ENCODE peak calls at places on chromosomes 2 and 18, in five cellular contexts. H is SW 1271, N is endothelial cell, U is substantia nigra, E is Right ventricle myocardium inferior. J is an unnamed sample.

GRCh38 chr2:173414823-173415322 is 60.2 kb downstream of the CDCA7 start:
- DNase-seq in H (no peak), N (no peak), U (no peak), E (no peak), J (peak)

GRCh38 chr2:222398446-222398885 is 25.9 kb upstream of the SGPP2 start:
- DNase-seq in H (no peak), N (no peak), U (no peak), E (no peak), J (no peak)

GRCh38 chr2:101737478-101738240 is 40.2 kb downstream of the MAP4K4 start:
- DNase-seq in H (no peak), N (no peak), U (no peak), E (no peak), J (no peak)

GRCh38 chr2:1886405-1886992 is 142.2 kb upstream of the PXDN start:
- DNase-seq in H (no peak), N (peak), U (no peak), E (peak), J (peak)

GRCh38 chr2:142199073-142199472 is 68.3 kb upstream of the LRP1B start:
- DNase-seq in H (no peak), N (no peak), U (no peak), E (no peak), J (no peak)

GRCh38 chr18:9775172-9775571 is 67.1 kb downstream of the RAB31 start:
- DNase-seq in H (no peak), N (no peak), U (no peak), E (no peak), J (no peak)

GRCh38 chr2:213015387-213016165 is 135.8 kb downstream of the IKZF2 start:
- DNase-seq in H (no peak), N (no peak), U (no peak), E (no peak), J (no peak)

GRCh38 chr2:128420776-128421175 is 102.1 kb upstream of the HS6ST1 start:
- DNase-seq in H (no peak), N (no peak), U (no peak), E (peak), J (no peak)

GRCh38 chr2:120985997-120986651 is 250.5 kb downstream of the GLI2 start:
- DNase-seq in H (no peak), N (no peak), U (no peak), E (peak), J (no peak)

GRCh38 chr18:54830260-54830659 is 2.0 kb downstream of the RAB27B start:
- DNase-seq in H (no peak), N (no peak), U (no peak), E (no peak), J (no peak)

GRCh38 chr2:185222311-185222710 is 516.3 kb upstream of the FSIP2 start:
- DNase-seq in H (no peak), N (no peak), U (no peak), E (no peak), J (no peak)

GRCh38 chr2:72694715-72695496 is 130.9 kb downstream of the EXOC6B start:
- DNase-seq in H (no peak), N (no peak), U (no peak), E (peak), J (peak)

GRCh38 chr18:34352385-34353163 is 127.9 kb upstream of the NOL4 start:
- DNase-seq in H (no peak), N (no peak), U (no peak), E (no peak), J (no peak)

GRCh38 chr2:67259581-67260347 is 137.4 kb upstream of the ETAA1 start:
- DNase-seq in H (no peak), N (no peak), U (no peak), E (no peak), J (peak)

GRCh38 chr18:46156124-46156745 is 52.0 kb downstream of the HAUS1 start:
- DNase-seq in H (no peak), N (no peak), U (no peak), E (no peak), J (no peak)

GRCh38 chr2:233369462-233369861 is 15.2 kb downstream of the DGKD start:
- DNase-seq in H (no peak), N (no peak), U (no peak), E (no peak), J (no peak)

GRCh38 chr2:162677476-162677875 is 161.1 kb downstream of the KCNH7 start:
- DNase-seq in H (no peak), N (no peak), U (no peak), E (no peak), J (peak)

GRCh38 chr18:52236134-52236533 is 103.9 kb upstream of the DCC start:
- DNase-seq in H (no peak), N (no peak), U (no peak), E (no peak), J (peak)

GRCh38 chr2:96952976-96953610 is 33.3 kb downstream of the FAM178B start:
- DNase-seq in H (no peak), N (no peak), U (no peak), E (peak), J (no peak)

GRCh38 chr2:98020516-98020915 is 24.8 kb upstream of the TMEM131 start:
- DNase-seq in H (no peak), N (no peak), U (no peak), E (no peak), J (no peak)

GRCh38 chr2:236769981-236770671 is 200.5 kb downstream of the ACKR3 start:
- DNase-seq in H (no peak), N (no peak), U (no peak), E (no peak), J (peak)

GRCh38 chr2:163345795-163346573 is 389.8 kb downstream of the FIGN start:
- DNase-seq in H (peak), N (peak), U (no peak), E (no peak), J (peak)

GRCh38 chr2:110737783-110738182 is 5.4 kb downstream of the ACOXL start:
- DNase-seq in H (no peak), N (no peak), U (no peak), E (no peak), J (no peak)

GRCh38 chr2:54603357-54603756 is 120.1 kb upstream of the EML6 start:
- DNase-seq in H (no peak), N (no peak), U (no peak), E (no peak), J (peak)

GRCh38 chr18:11251229-11251890 is 102.0 kb upstream of the PIEZO2 start:
- DNase-seq in H (no peak), N (no peak), U (no peak), E (no peak), J (no peak)

GRCh38 chr2:8505311-8505920 is 176.4 kb upstream of the ID2 start:
- DNase-seq in H (no peak), N (no peak), U (no peak), E (no peak), J (no peak)

GRCh38 chr2:96203130-96204028 is 5.2 kb downstream of the STARD7 start:
- DNase-seq in H (no peak), N (no peak), U (no peak), E (no peak), J (no peak)

GRCh38 chr2:69750246-69750645 is 8.3 kb downstream of the ANXA4 start:
- DNase-seq in H (no peak), N (no peak), U (no peak), E (no peak), J (no peak)

GRCh38 chr18:45290364-45290763 is 324.9 kb upstream of the SLC14A2 start:
- DNase-seq in H (no peak), N (no peak), U (no peak), E (no peak), J (no peak)

GRCh38 chr2:20597868-20598183 is 53.1 kb downstream of the HS1BP3 start:
- DNase-seq in H (no peak), N (no peak), U (no peak), E (peak), J (no peak)

GRCh38 chr2:75079575-75079974 is 119.7 kb downstream of the TACR1 start:
- DNase-seq in H (no peak), N (no peak), U (no peak), E (no peak), J (no peak)

GRCh38 chr18:26483633-26484032 is 64.7 kb downstream of the KCTD1 start:
- DNase-seq in H (no peak), N (no peak), U (no peak), E (no peak), J (no peak)

GRCh38 chr18:8478166-8478967 is 130.9 kb upstream of the RAB12 start:
- DNase-seq in H (no peak), N (peak), U (no peak), E (no peak), J (peak)

GRCh38 chr2:241984658-241985057 is 115.1 kb downstream of the RTP5 start:
- DNase-seq in H (no peak), N (no peak), U (no peak), E (no peak), J (no peak)

GRCh38 chr18:61975526-61976326 is 82.9 kb upstream of the RNF152 start:
- DNase-seq in H (no peak), N (no peak), U (no peak), E (no peak), J (no peak)

GRCh38 chr2:109721626-109722025 is 72.5 kb upstream of the RGPD5 start:
- DNase-seq in H (no peak), N (no peak), U (no peak), E (no peak), J (no peak)

GRCh38 chr2:178845565-178846457 is 38.6 kb upstream of the TTN start:
- DNase-seq in H (no peak), N (no peak), U (no peak), E (no peak), J (no peak)